ENCODE peak calls at places on chromosome 19, in seven cellular contexts. T, D, V, K, C, I and Y are unnamed samples.

GRCh38 chr19:48524728-48525127 is 13.1 kb upstream of the LMTK3 start:
- DNase-seq in T (no peak), K (no peak), I (no peak), V (no peak), C (no peak), D (no peak), Y (no peak)

GRCh38 chr19:46787331-46788100 is 878 bp downstream of the SLC1A5 start:
- DNase-seq in C (peak), I (peak), D (no peak), T (peak), V (peak), K (peak), Y (no peak)

GRCh38 chr19:10256551-10256950 is 4.5 kb downstream of the MRPL4 start:
- DNase-seq in C (no peak), V (no peak), K (no peak), I (no peak), D (no peak), T (no peak), Y (no peak)

GRCh38 chr19:2444251-2445002 is 12.3 kb downstream of the LMNB2 start:
- DNase-seq in C (no peak), T (no peak), K (no peak), D (no peak), I (peak), V (no peak), Y (no peak)

GRCh38 chr19:39160523-39160861 is 34.9 kb downstream of the PAK4 start:
- DNase-seq in V (no peak), K (peak), T (peak), D (peak), I (peak), C (no peak), Y (no peak)

GRCh38 chr19:8445488-8446001 is 770 bp downstream of the HNRNPM start:
- DNase-seq in C (peak), T (no peak), D (no peak), I (peak), V (peak), K (no peak), Y (no peak)

GRCh38 chr19:32316034-32316433 is 29.4 kb upstream of the ZNF507 start:
- DNase-seq in D (no peak), V (no peak), K (no peak), T (no peak), I (no peak), C (no peak), Y (no peak)

GRCh38 chr19:56942749-56943148 is 102.2 kb upstream of the PEG3 start:
- DNase-seq in T (no peak), K (no peak), D (no peak), C (peak), V (peak), I (peak), Y (no peak)

GRCh38 chr19:33403221-33403972 is 29.9 kb downstream of the CEBPG start:
- DNase-seq in D (no peak), T (no peak), V (no peak), C (no peak), K (no peak), I (peak), Y (no peak)

GRCh38 chr19:58182989-58183821 is at the start of gene ZNF274:
- DNase-seq in D (peak), V (peak), C (peak), K (peak), I (peak), T (peak), Y (peak)

GRCh38 chr19:51163257-51163656 is 21.2 kb downstream of the SIGLEC7 start:
- DNase-seq in C (no peak), I (no peak), V (no peak), D (no peak), K (no peak), T (no peak), Y (no peak)

DNA sequence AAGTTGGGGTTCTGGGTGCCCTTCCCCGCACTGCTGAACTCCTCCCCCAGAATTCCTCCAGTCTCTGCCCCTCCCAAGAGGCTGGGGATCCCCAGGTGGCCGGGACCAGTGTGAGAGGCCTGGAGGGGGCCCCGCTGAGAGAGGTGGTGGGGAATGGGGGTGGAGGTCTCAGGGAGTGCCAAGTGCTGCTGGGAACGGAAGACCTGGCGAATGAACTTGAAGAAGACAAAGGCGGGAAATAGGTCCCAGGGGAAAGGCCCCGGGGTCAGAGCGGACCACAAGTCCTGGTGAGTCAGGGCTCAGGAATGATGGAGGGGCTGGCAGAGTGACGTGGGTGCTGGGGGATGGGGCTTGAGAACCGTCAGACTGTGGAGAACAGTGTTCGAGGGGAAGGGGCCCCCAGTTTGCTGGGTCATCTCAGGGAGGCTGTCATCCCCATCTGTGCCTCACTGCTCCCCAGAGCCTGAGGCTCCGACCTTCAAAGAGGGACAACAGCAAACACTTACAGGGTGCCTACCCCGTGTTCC is 15.8 kb upstream of the SEMA6B start:
- DNase-seq in D (peak), K (peak), T (peak), V (peak), C (no peak), I (no peak), Y (no peak)
- H3K4me3 ChIP-seq in D (no peak), K (no peak), T (no peak), V (no peak), C (no peak), I (no peak), Y (no peak)

DNA sequence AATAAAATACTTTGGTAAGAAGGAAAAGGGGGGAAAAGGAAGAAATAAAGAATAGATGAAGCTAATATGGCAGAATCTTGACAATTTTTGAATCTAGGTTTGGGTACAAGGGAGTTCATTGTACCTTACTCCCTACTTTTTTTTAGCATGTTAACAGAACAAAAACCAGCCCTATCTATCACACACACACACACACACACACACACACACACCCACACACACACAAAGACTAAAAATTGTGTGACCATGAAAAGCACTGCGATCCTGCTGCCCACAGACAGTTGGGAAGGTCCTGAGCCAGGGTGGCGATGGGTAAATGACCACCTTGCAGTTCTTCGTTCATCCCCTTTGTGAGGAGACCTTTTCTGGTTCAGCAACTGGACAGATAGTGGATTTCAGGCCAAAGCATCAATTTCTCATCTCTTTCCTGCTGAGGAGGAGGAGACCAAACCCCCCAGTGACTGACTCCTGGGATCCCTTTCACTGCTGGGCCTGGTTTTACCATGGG is 91.8 kb downstream of the SIPA1L3 start:
- DNase-seq in C (no peak), T (no peak), I (no peak), D (no peak), V (no peak), K (no peak), Y (no peak)
- H3K4me3 ChIP-seq in C (no peak), T (no peak), I (no peak), D (no peak), V (no peak), K (no peak), Y (no peak)

DNA sequence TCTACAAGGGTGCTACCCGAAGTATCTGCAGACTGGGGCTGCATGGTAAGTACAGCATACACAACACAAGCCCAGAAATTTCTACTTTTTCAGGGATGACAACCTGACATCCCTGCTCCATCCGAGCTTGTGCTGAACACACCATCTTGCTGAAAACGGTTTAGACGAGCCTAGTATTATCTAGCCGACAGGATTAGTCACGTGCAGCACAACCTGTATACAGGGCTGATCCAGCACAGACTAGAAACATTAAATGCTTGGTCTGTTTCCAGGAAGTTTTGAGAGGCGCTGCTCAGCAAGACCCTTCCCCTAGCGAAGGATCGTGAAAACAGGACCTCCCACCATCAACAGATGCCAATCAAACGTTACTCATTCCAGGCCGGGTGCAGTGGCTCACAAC is 4.2 kb downstream of the SMIM7 start:
- DNase-seq in I (no peak), V (no peak), K (no peak), C (no peak), D (no peak), T (no peak), Y (no peak)
- H3K4me3 ChIP-seq in I (no peak), V (no peak), K (no peak), C (no peak), D (no peak), T (no peak), Y (no peak)

GRCh38 chr19:45676851-45677263 is 8.8 kb downstream of the GIPR start:
- DNase-seq in V (no peak), T (no peak), I (peak), K (no peak), C (peak), D (no peak), Y (no peak)

GRCh38 chr19:45681391-45682015 is 10.2 kb downstream of the SNRPD2 start:
- DNase-seq in I (peak), T (peak), C (peak), K (peak), D (no peak), V (peak), Y (no peak)

GRCh38 chr19:45682908-45683307 is 8.8 kb downstream of the SNRPD2 start:
- DNase-seq in T (no peak), C (no peak), K (no peak), V (no peak), I (no peak), D (no peak), Y (no peak)

GRCh38 chr19:45682117-45682516 is 9.6 kb downstream of the SNRPD2 start:
- DNase-seq in C (no peak), V (no peak), I (no peak), T (no peak), K (no peak), D (no peak), Y (no peak)

DNA sequence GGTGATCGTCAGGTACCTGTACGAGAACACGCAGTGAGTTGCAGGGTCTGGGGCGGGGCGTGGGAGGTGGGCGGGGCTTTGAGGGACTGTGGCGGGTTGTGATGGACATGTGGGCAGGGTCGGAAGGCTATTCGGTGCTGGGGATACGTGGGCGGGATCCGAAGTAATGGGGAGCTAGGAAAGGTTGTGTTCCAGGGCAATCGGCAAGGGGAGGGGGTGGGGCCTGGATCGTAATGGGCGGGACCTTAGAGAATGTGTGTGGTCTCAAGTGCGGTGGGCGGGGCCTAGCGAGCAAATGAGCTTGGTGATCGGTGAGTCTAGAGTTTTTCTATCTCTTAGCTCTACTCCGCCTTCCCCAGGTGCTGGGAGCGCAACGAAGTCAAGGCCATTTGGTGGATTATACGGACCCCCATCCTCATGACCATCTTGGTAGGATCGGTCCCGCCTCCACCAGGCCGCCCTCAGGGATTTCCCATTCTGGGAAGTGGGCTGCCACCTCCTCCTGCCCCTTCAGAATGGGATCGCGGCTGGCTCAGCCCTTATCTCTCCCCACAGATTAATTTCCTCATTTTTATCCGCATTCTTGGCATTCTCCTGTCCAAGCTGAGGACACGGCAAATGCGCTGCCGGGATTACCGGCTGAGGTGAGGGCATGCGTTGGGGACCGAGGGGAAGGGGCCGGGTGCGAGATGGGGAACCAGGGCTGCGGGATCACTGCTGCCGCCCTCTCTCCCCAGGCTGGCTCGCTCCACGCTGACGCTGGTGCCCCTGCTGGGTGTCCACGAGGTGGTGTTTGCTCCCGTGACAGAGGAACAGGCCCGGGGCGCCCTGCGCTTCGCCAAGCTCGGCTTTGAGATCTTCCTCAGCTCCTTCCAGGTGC is 9.6 kb downstream of the GIPR start:
- DNase-seq in D (no peak), T (peak), I (peak), V (peak), C (peak), K (peak), Y (peak)
- H3K4me3 ChIP-seq in D (peak), T (peak), I (peak), V (no peak), C (peak), K (peak), Y (peak)

DNA sequence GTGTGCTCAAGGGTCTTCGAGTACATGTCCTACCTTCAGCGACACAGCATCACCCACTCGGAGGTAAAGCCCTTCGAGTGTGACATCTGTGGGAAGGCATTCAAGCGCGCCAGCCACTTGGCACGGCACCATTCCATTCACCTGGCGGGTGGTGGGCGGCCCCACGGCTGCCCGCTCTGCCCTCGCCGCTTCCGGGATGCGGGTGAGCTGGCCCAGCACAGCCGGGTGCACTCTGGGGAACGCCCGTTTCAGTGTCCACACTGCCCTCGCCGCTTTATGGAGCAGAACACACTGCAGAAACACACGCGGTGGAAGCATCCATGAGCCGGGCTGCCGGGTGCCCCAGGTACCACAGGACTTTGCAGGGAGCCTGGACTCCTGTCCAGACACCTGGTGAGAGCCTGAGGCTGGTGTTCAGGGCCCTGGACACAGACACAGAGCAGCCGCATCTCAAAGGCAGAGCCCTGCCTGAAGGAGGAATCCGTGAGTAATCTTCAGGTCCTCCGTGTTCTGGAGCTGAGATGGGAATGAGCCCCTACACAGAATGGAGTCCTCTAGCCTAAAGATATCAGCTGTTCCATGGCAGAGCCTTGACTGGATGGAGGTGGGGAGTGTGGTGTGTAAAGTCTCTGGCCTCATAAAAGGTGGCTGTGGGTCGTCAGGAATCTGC is 1.5 kb downstream of the ZNF581 start:
- DNase-seq in V (no peak), C (no peak), D (no peak), I (peak), K (no peak), T (no peak), Y (no peak)
- H3K4me3 ChIP-seq in V (no peak), C (no peak), D (peak), I (no peak), K (peak), T (peak), Y (peak)